ENCODE peak calls at places on chromosome 13, in five cellular contexts. Y, P, H, S and V are unnamed samples.

GRCh38 chr13:109631069-109631468 is 155.3 kb downstream of the IRS2 start:
- DNase-seq in Y (no peak), P (no peak), H (no peak), S (no peak), V (no peak)

GRCh38 chr13:110921695-110922094 is 6.8 kb upstream of the ANKRD10 start:
- DNase-seq in Y (no peak), P (no peak), H (no peak), S (no peak), V (no peak)

GRCh38 chr13:24039621-24040475 is 120.7 kb upstream of the SPATA13 start:
- DNase-seq in Y (no peak), P (no peak), H (no peak), S (no peak), V (no peak)

GRCh38 chr13:98080280-98080679 is 62.6 kb upstream of the FARP1 start:
- DNase-seq in Y (no peak), P (no peak), H (no peak), S (no peak), V (no peak)

GRCh38 chr13:109989155-109989554 is 202.8 kb upstream of the IRS2 start:
- DNase-seq in Y (no peak), P (peak), H (peak), S (no peak), V (peak)

GRCh38 chr13:100019780-100020356 is 38.3 kb downstream of the ZIC2 start:
- DNase-seq in Y (no peak), P (no peak), H (no peak), S (no peak), V (no peak)

GRCh38 chr13:38262211-38262610 is 87.4 kb upstream of the UFM1 start:
- DNase-seq in Y (no peak), P (peak), H (peak), S (no peak), V (no peak)

GRCh38 chr13:79533781-79534400 is 52.9 kb downstream of the NDFIP2 start:
- DNase-seq in Y (no peak), P (peak), H (peak), S (no peak), V (no peak)

GRCh38 chr13:35470671-35471465 is 5.6 kb downstream of the MAB21L1 start:
- DNase-seq in Y (peak), P (peak), H (peak), S (no peak), V (peak)

GRCh38 chr13:39451301-39451700 is 151.7 kb downstream of the LHFPL6 start:
- DNase-seq in Y (no peak), P (peak), H (peak), S (no peak), V (no peak)

GRCh38 chr13:113990321-113990837 is 16.5 kb upstream of the C13orf46 start:
- DNase-seq in Y (peak), P (no peak), H (no peak), S (no peak), V (no peak)

GRCh38 chr13:41199526-41199925 is 5.2 kb upstream of the KBTBD7 start:
- DNase-seq in Y (no peak), P (no peak), H (no peak), S (no peak), V (no peak)

GRCh38 chr13:110610955-110611595 is 4.3 kb upstream of the NAXD start:
- DNase-seq in Y (no peak), P (no peak), H (no peak), S (no peak), V (no peak)

GRCh38 chr13:66809496-66809895 is 420.6 kb downstream of the PCDH9 start:
- DNase-seq in Y (no peak), P (no peak), H (no peak), S (no peak), V (peak)

GRCh38 chr13:33931397-33931987 is 113.5 kb downstream of the RFC3 start:
- DNase-seq in Y (no peak), P (peak), H (peak), S (peak), V (peak)

GRCh38 chr13:69857188-69857821 is 250.3 kb upstream of the ATXN8OS start:
- DNase-seq in Y (no peak), P (peak), H (peak), S (no peak), V (no peak)

GRCh38 chr13:21466527-21466926 is 7.4 kb upstream of the ZDHHC20 start:
- DNase-seq in Y (no peak), P (no peak), H (no peak), S (no peak), V (no peak)

GRCh38 chr13:92377396-92377795 is 849.2 kb upstream of the GPC6 start:
- DNase-seq in Y (no peak), P (no peak), H (no peak), S (no peak), V (no peak)

GRCh38 chr13:23956106-23956505 is 58.8 kb upstream of the C1QTNF9B start:
- DNase-seq in Y (no peak), P (peak), H (peak), S (no peak), V (peak)

GRCh38 chr13:45851171-45851889 is at the start of gene SIAH3:
- DNase-seq in Y (no peak), P (peak), H (peak), S (no peak), V (no peak)

GRCh38 chr13:91468301-91468700 is 69.9 kb downstream of the GPC5 start:
- DNase-seq in Y (no peak), P (peak), H (no peak), S (no peak), V (no peak)

GRCh38 chr13:45715351-45715750 is 13.2 kb downstream of the CBY2 start:
- DNase-seq in Y (no peak), P (no peak), H (no peak), S (no peak), V (no peak)

GRCh38 chr13:79867248-79867647 is 386.3 kb downstream of the NDFIP2 start:
- DNase-seq in Y (no peak), P (peak), H (peak), S (no peak), V (peak)

GRCh38 chr13:59780058-59780457 is 383.7 kb downstream of the DIAPH3 start:
- DNase-seq in Y (no peak), P (no peak), H (peak), S (no peak), V (no peak)

GRCh38 chr13:53028637-53029121 is at the start of gene OLFM4:
- DNase-seq in Y (no peak), P (no peak), H (no peak), S (no peak), V (no peak)

GRCh38 chr13:62209539-62209938 is 793.9 kb upstream of the PCDH20 start:
- DNase-seq in Y (no peak), P (no peak), H (no peak), S (no peak), V (no peak)

GRCh38 chr13:24692541-24692940 is 12.3 kb downstream of the ATP12A start:
- DNase-seq in Y (no peak), P (peak), H (peak), S (no peak), V (peak)

DNA sequence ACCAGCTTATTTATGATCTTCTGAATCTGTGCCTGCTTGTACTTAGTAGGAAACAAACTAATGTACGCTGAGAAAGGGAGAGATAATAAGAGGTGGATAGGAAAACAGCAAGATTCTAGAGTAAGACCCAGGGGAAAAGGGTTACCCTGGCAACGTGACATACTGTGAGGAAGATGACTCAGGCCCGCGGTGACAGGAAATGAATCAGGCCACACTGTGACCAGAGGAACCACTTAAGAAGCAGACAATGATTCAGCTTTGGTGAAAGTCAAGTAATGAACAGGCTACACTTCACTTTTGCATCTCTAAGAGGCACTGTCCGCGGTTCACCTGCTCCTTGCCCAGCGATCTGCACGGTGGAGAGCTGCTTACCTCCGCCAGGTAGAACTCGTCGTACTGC is 158.2 kb downstream of the NALCN start:
- DNase-seq in Y (no peak), P (peak), H (peak), S (peak), V (peak)
- TF ChIP-seq CTCF in Y (no peak), P (no peak), H (no peak), S (no peak), V (no peak)

GRCh38 chr13:42815686-42816085 is 34.3 kb downstream of the FAM216B start:
- DNase-seq in Y (no peak), P (peak), H (peak), S (no peak), V (no peak)

GRCh38 chr13:42814868-42815267 is 33.5 kb downstream of the FAM216B start:
- DNase-seq in Y (no peak), P (peak), H (peak), S (peak), V (peak)

GRCh38 chr13:42819712-42820111 is 38.3 kb downstream of the FAM216B start:
- DNase-seq in Y (no peak), P (peak), H (peak), S (no peak), V (no peak)

GRCh38 chr13:42820450-42820849 is 39.1 kb downstream of the FAM216B start:
- DNase-seq in Y (no peak), P (peak), H (peak), S (no peak), V (peak)

GRCh38 chr13:42816538-42816937 is 35.2 kb downstream of the FAM216B start:
- DNase-seq in Y (no peak), P (no peak), H (peak), S (no peak), V (no peak)
- TF ChIP-seq CTCF in Y (no peak), P (peak), H (peak), S (no peak), V (peak)

GRCh38 chr13:29561918-29562317 is 33.6 kb downstream of the SLC7A1 start:
- DNase-seq in Y (no peak), P (peak), H (peak), S (no peak), V (no peak)
- TF ChIP-seq CTCF in Y (no peak), P (no peak), H (no peak), S (no peak), V (no peak)

DNA sequence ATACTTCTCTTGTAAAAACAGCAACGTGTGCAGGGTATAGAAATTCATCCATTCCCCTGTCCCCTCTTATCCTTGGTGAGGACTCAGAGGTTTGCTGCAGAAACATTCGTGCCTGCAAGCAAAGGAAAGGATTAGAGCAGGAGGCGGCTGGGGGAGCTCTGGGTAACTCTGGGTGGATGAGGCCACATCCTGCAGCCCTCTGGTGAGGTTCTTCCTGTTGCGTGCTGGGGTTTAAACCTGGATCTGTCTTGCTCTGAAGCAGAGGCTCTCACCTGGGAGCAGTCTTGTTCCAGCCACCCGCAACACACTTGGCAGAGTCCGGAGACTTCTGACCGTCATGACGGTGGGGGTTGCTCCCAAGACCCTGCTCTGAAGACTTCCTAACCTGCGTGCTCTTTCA is 69.2 kb downstream of the ATP11A start:
- DNase-seq in Y (no peak), P (no peak), H (no peak), S (no peak), V (no peak)
- TF ChIP-seq CTCF in Y (no peak), P (no peak), H (no peak), S (no peak), V (no peak)